ENCODE peak calls at places on chromosome 11, in eight cellular contexts. C is heart left ventricle; I is CD4-positive, alpha-beta memory T cell; Z is colonic mucosa; Q is stomach; V is endodermal cell; T is effector memory CD4-positive, alpha-beta T cell; U is mucosa of descending colon. K is an unnamed sample.

GRCh38 chr11:116314012-116314411 is 458.8 kb downstream of the BUD13 start:
- DNase-seq in I (no peak), U (no peak), T (no peak), Z (no peak), Q (no peak), V (no peak), C (no peak), K (no peak)

GRCh38 chr11:133966147-133966546 is 9.4 kb upstream of the IGSF9B start:
- DNase-seq in Z (no peak), V (no peak), C (peak; percentile 8), Q (no peak), I (no peak), U (no peak), T (no peak), K (no peak)

GRCh38 chr11:970319-970871 is 44.7 kb downstream of the AP2A2 start:
- DNase-seq in T (no peak), Q (no peak), V (no peak), I (peak; percentile 17), C (no peak), Z (no peak), U (no peak), K (no peak)

GRCh38 chr11:18452927-18453326 is 2.7 kb upstream of the LDHAL6A start:
- DNase-seq in T (no peak), Q (no peak), Z (no peak), C (no peak), U (no peak), V (no peak), I (no peak), K (no peak)

GRCh38 chr11:20990447-20990846 is 321.1 kb downstream of the NELL1 start:
- DNase-seq in T (no peak), Z (no peak), C (no peak), U (no peak), I (no peak), Q (no peak), V (no peak), K (no peak)

GRCh38 chr11:120324932-120325810 is at the start of gene TLCD5:
- DNase-seq in C (peak; percentile 84), V (peak; percentile 96), U (peak; percentile 67), T (no peak), Z (no peak), I (no peak), Q (peak; percentile 55), K (peak; percentile 36)

GRCh38 chr11:14413307-14414072 is 54.5 kb upstream of the RRAS2 start:
- DNase-seq in V (peak; percentile 92), C (no peak), Z (no peak), I (no peak), Q (no peak), T (no peak), U (no peak), K (no peak)

GRCh38 chr11:16938061-16938460 is 76.2 kb downstream of the PLEKHA7 start:
- DNase-seq in Z (no peak), I (no peak), U (no peak), Q (no peak), T (no peak), C (no peak), V (no peak), K (no peak)

GRCh38 chr11:122037911-122038310 is 78.1 kb downstream of the BLID start:
- DNase-seq in U (no peak), C (no peak), Q (no peak), V (no peak), T (no peak), I (no peak), Z (no peak), K (no peak)

GRCh38 chr11:92276773-92277172 is 52.2 kb downstream of the FAT3 start:
- DNase-seq in C (no peak), T (no peak), V (no peak), Z (no peak), I (no peak), U (no peak), Q (no peak), K (no peak)

GRCh38 chr11:45180158-45180887 is 33.9 kb downstream of the PRDM11 start:
- DNase-seq in T (no peak), I (no peak), V (peak; percentile 82), Q (peak; percentile 73), Z (peak; percentile 70), U (peak; percentile 76), C (peak; percentile 77), K (peak; percentile 73)

GRCh38 chr11:12238420-12238819 is 128.0 kb downstream of the MICAL2 start:
- DNase-seq in I (no peak), C (no peak), Q (no peak), T (no peak), V (no peak), U (no peak), Z (no peak), K (no peak)
- H3K4me1 ChIP-seq in I (peaks cover 33% of the 10 kb centered on the region), C (peaks cover 15% of the 10 kb centered on the region), Q (peaks cover 100% of the 10 kb centered on the region), T (peaks cover 20% of the 10 kb centered on the region), V (peaks cover 3% of the 10 kb centered on the region), U (peaks cover 17% of the 10 kb centered on the region), Z (peaks cover 5% of the 10 kb centered on the region), K (peaks cover 49% of the 10 kb centered on the region)

GRCh38 chr11:118621898-118622375 is 14.5 kb downstream of the PHLDB1 start:
- DNase-seq in V (no peak), Q (no peak), T (no peak), Z (no peak), I (no peak), C (no peak), U (peak; percentile 39), K (no peak)
- H3K4me1 ChIP-seq in V (no peaks in the 10 kb centered on the region), Q (peaks cover 72% of the 10 kb centered on the region), T (peaks cover 4% of the 10 kb centered on the region), Z (peaks cover 16% of the 10 kb centered on the region), I (peaks cover 13% of the 10 kb centered on the region), C (peaks cover 26% of the 10 kb centered on the region), U (peaks cover 16% of the 10 kb centered on the region), K (peaks cover 62% of the 10 kb centered on the region)

GRCh38 chr11:2198621-2199365 is 27.2 kb upstream of the TH start:
- DNase-seq in Z (no peak), Q (no peak), C (peak; percentile 47), T (no peak), V (no peak), I (no peak), U (peak; percentile 44), K (no peak)
- H3K4me1 ChIP-seq in Z (peaks cover 11% of the 10 kb centered on the region), Q (peaks cover 23% of the 10 kb centered on the region), C (no peaks in the 10 kb centered on the region), T (no peaks in the 10 kb centered on the region), V (no peaks in the 10 kb centered on the region), I (no peaks in the 10 kb centered on the region), U (peaks cover 13% of the 10 kb centered on the region), K (peaks cover 18% of the 10 kb centered on the region)

DNA sequence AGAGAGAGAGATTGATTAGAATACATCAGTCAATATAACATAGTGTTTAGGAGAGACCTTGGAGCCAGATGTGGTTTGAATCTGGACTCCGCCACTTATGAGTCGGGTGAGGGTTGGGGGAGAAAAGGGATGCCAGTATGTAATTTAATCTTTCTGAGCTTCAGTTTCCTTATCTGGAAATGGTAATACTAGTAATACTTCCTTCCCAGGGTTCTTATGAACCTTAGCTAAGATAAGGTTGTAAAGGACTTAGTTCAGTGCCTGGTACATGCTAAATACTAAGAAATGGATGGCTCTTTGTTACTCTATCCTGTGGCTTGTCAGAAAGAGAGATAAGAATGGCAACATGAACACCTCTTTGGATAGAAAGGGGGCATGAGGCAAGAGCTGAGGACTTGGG is 226.1 kb upstream of the NARS2 start:
- DNase-seq in I (no peak), T (no peak), Z (no peak), Q (no peak), V (no peak), U (no peak), C (no peak), K (no peak)
- H3K4me1 ChIP-seq in I (no peaks in the 10 kb centered on the region), T (no peaks in the 10 kb centered on the region), Z (peaks cover 4% of the 10 kb centered on the region), Q (peaks cover 55% of the 10 kb centered on the region), V (no peaks in the 10 kb centered on the region), U (peaks cover 15% of the 10 kb centered on the region), C (no peaks in the 10 kb centered on the region), K (peaks cover 12% of the 10 kb centered on the region)

K was measured in transverse colon.